ENCODE peak calls at places on chromosomes 4 and X, in four cellular contexts. N, M, Y and J are unnamed samples.

GRCh38 chrX:9378980-9379696 is 85.7 kb upstream of the TBL1X start:
- DNase-seq in N (no peak), M (no peak), Y (no peak), J (no peak)

GRCh38 chr4:157664726-157665125 is 444.2 kb downstream of the GRIA2 start:
- DNase-seq in N (no peak), M (no peak), Y (no peak), J (no peak)

GRCh38 chrX:54029543-54030143 is 14.6 kb downstream of the PHF8 start:
- DNase-seq in N (no peak), M (no peak), Y (no peak), J (peak; percentile 63)

GRCh38 chrX:20361890-20362262 is 95.2 kb upstream of the RPS6KA3 start:
- DNase-seq in N (peak; percentile 15), M (no peak), Y (no peak), J (no peak)

GRCh38 chrX:109911046-109911445 is 91.9 kb upstream of the TMEM164 start:
- DNase-seq in N (peak; percentile 37), M (no peak), Y (no peak), J (no peak)

GRCh38 chrX:139559383-139560042 is 29.0 kb downstream of the F9 start:
- DNase-seq in N (peak; percentile 30), M (no peak), Y (peak; percentile 59), J (no peak)

GRCh38 chr4:134243742-134244713 is 42.4 kb upstream of the PABPC4L start:
- DNase-seq in N (peak; percentile 2), M (no peak), Y (no peak), J (no peak)

GRCh38 chr4:57575465-57575864 is 465.3 kb upstream of the IGFBP7 start:
- DNase-seq in N (no peak), M (no peak), Y (no peak), J (no peak)

GRCh38 chr4:28686618-28687017 is 1826.0 kb downstream of the STIM2 start:
- DNase-seq in N (peak; percentile 12), M (no peak), Y (peak; percentile 23), J (no peak)

GRCh38 chr4:165461176-165461835 is 82.5 kb downstream of the CPE start:
- DNase-seq in N (no peak), M (no peak), Y (peak; percentile 24), J (no peak)

GRCh38 chrX:12978205-12979010 is 3.5 kb downstream of the TMSB4X start:
- DNase-seq in N (peak; percentile 69), M (peak; percentile 14), Y (peak; percentile 55), J (peak; percentile 33)

GRCh38 chr4:2331519-2332200 is 69.8 kb upstream of the MXD4 start:
- DNase-seq in N (peak; percentile 41), M (no peak), Y (no peak), J (no peak)

GRCh38 chrX:74613350-74614192 is 853 bp downstream of the RLIM start:
- DNase-seq in N (peak; percentile 36), M (no peak), Y (peak; percentile 29), J (no peak)

GRCh38 chr4:157072002-157072401 is 3.9 kb upstream of the GLRB start:
- DNase-seq in N (no peak), M (no peak), Y (no peak), J (no peak)

GRCh38 chrX:10945463-10945862 is 165.7 kb upstream of the HCCS start:
- DNase-seq in N (no peak), M (no peak), Y (no peak), J (peak; percentile 23)

GRCh38 chr4:23929248-23929647 is 39.4 kb upstream of the PPARGC1A start:
- DNase-seq in N (no peak), M (no peak), Y (no peak), J (no peak)

GRCh38 chr4:147909225-147909624 is 177.3 kb downstream of the ARHGAP10 start:
- DNase-seq in N (no peak), M (no peak), Y (no peak), J (no peak)

GRCh38 chrX:12443534-12444098 is 305.3 kb downstream of the FRMPD4 start:
- DNase-seq in N (no peak), M (no peak), Y (no peak), J (no peak)

DNA sequence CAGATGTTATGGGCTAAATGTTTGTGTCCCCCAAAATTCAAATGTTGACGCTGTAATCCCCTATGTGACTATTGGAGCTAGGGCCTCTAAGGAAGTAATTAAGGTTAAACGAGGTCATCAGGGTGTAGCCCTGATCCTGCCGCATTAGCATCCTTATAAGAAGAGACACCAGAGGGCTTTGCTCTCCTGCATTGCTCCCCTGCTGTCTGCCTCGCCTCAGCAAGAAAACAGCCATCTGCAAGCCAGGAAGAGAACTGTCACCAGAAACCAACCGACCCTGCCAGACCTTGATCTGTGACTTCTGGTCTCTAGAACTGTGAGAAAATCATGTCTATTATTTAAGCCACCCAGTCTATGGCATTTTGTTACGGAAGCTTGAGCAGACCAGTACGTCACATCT is 331.9 kb downstream of the DCTD start:
- DNase-seq in N (peak; percentile 10), M (no peak), Y (no peak), J (no peak)
- H3K4me3 ChIP-seq in N (no peak overlapping the region), M (no peak overlapping the region), Y (no peak overlapping the region), J (no peak overlapping the region)

DNA sequence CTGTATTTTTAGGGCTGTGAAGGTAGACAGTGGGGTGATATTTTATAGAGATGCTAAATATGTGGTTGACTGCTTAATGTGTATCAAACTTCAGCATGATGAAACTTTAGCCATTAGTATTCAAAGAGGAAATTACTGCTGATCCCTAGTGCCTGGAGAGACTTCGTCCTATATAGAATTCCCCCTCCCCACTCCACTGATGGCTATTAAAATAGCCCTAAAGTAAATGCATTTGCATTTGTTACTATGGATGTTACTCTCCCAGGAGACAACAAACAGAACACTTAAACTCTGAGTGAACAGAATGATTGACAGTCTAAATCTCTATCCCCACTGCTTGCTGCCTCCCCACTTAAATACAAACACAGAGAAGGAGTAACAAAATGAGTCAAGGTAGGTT is 39.1 kb downstream of the ADGRL3 start:
- DNase-seq in N (no peak), M (no peak), Y (no peak), J (no peak)
- H3K4me3 ChIP-seq in N (no peak overlapping the region), M (no peak overlapping the region), Y (no peak overlapping the region), J (no peak overlapping the region)

DNA sequence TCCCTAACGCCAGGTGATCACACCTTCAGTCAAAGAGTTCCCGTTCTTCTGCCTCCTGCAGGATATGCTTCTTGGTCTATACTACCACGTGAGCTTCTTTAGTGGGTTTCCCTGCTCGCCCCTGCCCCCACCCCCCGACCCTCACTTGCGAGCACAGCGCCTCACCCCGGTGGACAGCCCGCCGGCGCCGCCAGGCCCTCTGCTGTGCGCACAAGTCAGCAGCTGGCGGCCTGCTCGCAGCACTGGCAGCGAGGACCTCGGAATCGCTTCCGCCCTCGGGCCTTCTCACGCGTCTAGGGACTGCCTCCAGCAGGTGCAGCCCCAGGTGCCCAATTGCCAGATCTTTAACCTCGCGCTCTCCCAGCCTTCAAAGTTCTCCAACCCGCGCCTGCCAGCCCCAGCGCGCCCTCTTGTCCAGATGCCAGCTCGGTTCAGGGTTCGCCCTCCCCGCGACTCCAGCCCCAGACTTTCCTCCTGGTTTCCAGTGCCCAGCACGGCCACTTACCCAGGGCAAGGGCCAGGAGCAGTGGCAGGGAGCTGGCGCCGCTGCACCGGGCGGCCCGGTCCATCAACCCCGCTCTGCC is 474 bp downstream of the BTC start:
- DNase-seq in N (peak; percentile 80), M (no peak), Y (peak; percentile 58), J (peak; percentile 40)
- H3K4me3 ChIP-seq in N (peak overlapping the region; percentile 49), M (peak overlapping the region; percentile 70), Y (peak overlapping the region; percentile 79), J (peak overlapping the region; percentile 78)

GRCh38 chr4:54098375-54098774 is 1.6 kb upstream of the GSX2 start:
- DNase-seq in N (no peak), M (no peak), Y (no peak), J (no peak)

GRCh38 chr4:54100607-54101189 is 735 bp downstream of the GSX2 start:
- DNase-seq in N (peak; percentile 70), M (no peak), Y (no peak), J (no peak)

GRCh38 chr4:54099959-54100606 is at the start of gene GSX2:
- DNase-seq in N (peak; percentile 83), M (no peak), Y (no peak), J (no peak)

GRCh38 chr4:54101190-54102041 is 1.5 kb downstream of the GSX2 start:
- DNase-seq in N (peak; percentile 63), M (no peak), Y (no peak), J (no peak)

GRCh38 chr4:54099287-54099958 is 540 bp upstream of the GSX2 start:
- DNase-seq in N (peak; percentile 63), M (no peak), Y (no peak), J (no peak)
- H3K4me3 ChIP-seq in N (peak overlapping the region; percentile 35), M (peak overlapping the region; percentile 34), Y (peak overlapping the region; percentile 41), J (peak overlapping the region; percentile 17)

DNA sequence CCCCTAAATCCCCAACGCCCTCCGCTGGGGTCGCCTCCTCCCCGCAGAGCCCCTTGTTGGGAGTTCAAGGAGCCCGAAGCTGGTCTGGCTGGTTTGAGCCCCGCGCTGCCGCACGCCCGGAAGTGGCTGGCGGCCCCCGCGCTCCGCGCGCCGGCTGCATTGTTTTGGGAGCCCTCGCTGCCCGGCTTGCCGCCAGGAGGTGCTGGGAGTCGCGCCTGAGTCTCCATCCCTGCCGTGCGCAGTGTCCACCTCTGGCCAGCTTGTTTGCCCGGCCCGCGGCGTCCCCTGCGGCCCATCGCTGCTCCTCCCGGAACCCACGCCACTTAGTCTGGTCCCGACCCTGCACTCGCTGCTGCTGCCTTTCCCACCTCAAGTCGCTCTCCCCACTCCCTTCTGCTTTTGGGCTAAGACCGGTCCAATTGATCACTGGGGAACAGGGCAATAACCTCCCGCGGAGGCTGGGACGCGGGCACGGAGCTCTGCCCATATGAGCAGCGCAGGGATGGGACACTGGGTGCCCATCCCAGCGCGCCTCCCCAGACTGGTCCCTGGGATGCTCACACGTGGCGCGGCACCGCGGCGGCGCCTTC is 2.2 kb upstream of the SFRP2 start:
- DNase-seq in N (peak; percentile 87), M (no peak), Y (no peak), J (no peak)
- H3K4me3 ChIP-seq in N (peak overlapping the region; percentile 61), M (peak overlapping the region; percentile 47), Y (peak overlapping the region; percentile 28), J (peak overlapping the region; percentile 26)

DNA sequence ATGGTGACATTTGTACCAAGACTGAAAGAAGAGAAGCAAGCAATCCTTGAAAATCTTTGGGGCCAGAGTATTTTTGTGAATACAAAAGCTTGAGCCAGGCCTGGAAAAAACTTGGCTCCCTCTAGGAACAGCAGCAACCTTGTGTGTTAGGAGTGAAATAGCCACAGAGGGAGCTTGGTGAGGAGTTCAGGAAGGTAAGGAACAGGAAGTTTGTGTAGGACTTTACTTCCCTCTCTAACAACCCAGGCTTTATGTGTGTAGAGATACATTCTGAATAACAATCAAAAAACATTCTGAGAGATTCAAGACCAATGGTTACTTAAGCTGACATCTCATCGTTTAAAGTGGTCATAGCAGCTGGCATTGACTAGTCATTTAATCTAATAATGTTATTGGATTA is 668.5 kb downstream of the PCDH18 start:
- DNase-seq in N (no peak), M (no peak), Y (no peak), J (no peak)
- H3K4me3 ChIP-seq in N (no peak overlapping the region), M (no peak overlapping the region), Y (no peak overlapping the region), J (no peak overlapping the region)

GRCh38 chrX:25016938-25017598 is 1.3 kb upstream of the ARX start:
- DNase-seq in N (peak; percentile 76), M (no peak), Y (no peak), J (no peak)
- H3K4me3 ChIP-seq in N (peak overlapping the region; percentile 17), M (no peak overlapping the region), Y (no peak overlapping the region), J (no peak overlapping the region)